ENCODE peak calls at places on chromosomes 3 and 15, in eight cellular contexts. X is CD8-positive, alpha-beta memory T cell; C is cardiac muscle cell; Y is NCI-H345; N is H9; I is stimulated activated CD8-positive, alpha-beta memory T cell treated with anti-CD3 and anti-CD28 coated beads, Interleukin-7, amount 100 ng/mL, for 1 hour; D is activated T-helper 1 cell treated with anti-CD3 and anti-CD28 coated beads, Interleukin-2, amount 50 U/mL, for 16 hours; S is left ventricle myocardium inferior. J is an unnamed sample.

GRCh38 chr15:72047020-72047419 is 70.9 kb downstream of the MYO9A start:
- DNase-seq in X (no peak), C (peak), Y (no peak), N (no peak), I (no peak), D (no peak), S (no peak), J (no peak)

GRCh38 chr3:160450846-160451245 is 1.3 kb upstream of the TRIM59 start:
- DNase-seq in X (no peak), C (peak), Y (no peak), N (no peak), I (no peak), D (no peak), S (no peak), J (no peak)

GRCh38 chr3:158109804-158110657 is at the start of gene RSRC1:
- DNase-seq in X (peak), C (peak), Y (peak), N (peak), I (peak), D (peak), S (peak), J (peak)

GRCh38 chr3:18223591-18224338 is 201.4 kb downstream of the SATB1 start:
- DNase-seq in X (no peak), C (no peak), Y (no peak), N (no peak), I (no peak), D (no peak), S (no peak), J (no peak)

GRCh38 chr3:171491412-171491811 is 31.2 kb upstream of the TNIK start:
- DNase-seq in X (peak), C (no peak), Y (no peak), N (no peak), I (no peak), D (no peak), S (no peak), J (no peak)

GRCh38 chr3:66253790-66254620 is 33.2 kb downstream of the SLC25A26 start:
- DNase-seq in X (peak), C (peak), Y (no peak), N (no peak), I (no peak), D (no peak), S (no peak), J (no peak)

GRCh38 chr3:73547427-73548036 is 77.2 kb downstream of the PDZRN3 start:
- DNase-seq in X (no peak), C (peak), Y (no peak), N (no peak), I (no peak), D (no peak), S (no peak), J (no peak)

GRCh38 chr3:129597792-129598381 is 8.6 kb downstream of the PLXND1 start:
- DNase-seq in X (no peak), C (peak), Y (no peak), N (peak), I (no peak), D (no peak), S (no peak), J (no peak)

GRCh38 chr15:73017987-73018386 is 34.3 kb upstream of the NEO1 start:
- DNase-seq in X (no peak), C (peak), Y (no peak), N (no peak), I (no peak), D (no peak), S (no peak), J (no peak)

GRCh38 chr3:192866804-192867203 is 50.9 kb downstream of the MB21D2 start:
- DNase-seq in X (no peak), C (no peak), Y (no peak), N (no peak), I (no peak), D (no peak), S (no peak), J (no peak)

GRCh38 chr15:74843445-74843828 is 481 bp upstream of the ULK3 start:
- DNase-seq in X (no peak), C (no peak), Y (no peak), N (no peak), I (no peak), D (no peak), S (no peak), J (no peak)

GRCh38 chr3:35640186-35640584 is 860 bp downstream of the ARPP21 start:
- DNase-seq in X (no peak), C (no peak), Y (no peak), N (no peak), I (no peak), D (no peak), S (no peak), J (no peak)

GRCh38 chr3:28940530-28940929 is 340.3 kb upstream of the RBMS3 start:
- DNase-seq in X (no peak), C (peak), Y (no peak), N (no peak), I (no peak), D (no peak), S (no peak), J (peak)

GRCh38 chr3:119235151-119235550 is 5.5 kb downstream of the B4GALT4 start:
- DNase-seq in X (no peak), C (peak), Y (no peak), N (no peak), I (no peak), D (no peak), S (no peak), J (no peak)

GRCh38 chr3:124780767-124781485 is 50.7 kb downstream of the UMPS start:
- DNase-seq in X (no peak), C (peak), Y (no peak), N (no peak), I (no peak), D (no peak), S (peak), J (no peak)

GRCh38 chr15:88426304-88426703 is 40.9 kb downstream of the MRPL46 start:
- DNase-seq in X (no peak), C (no peak), Y (no peak), N (no peak), I (no peak), D (no peak), S (no peak), J (no peak)

GRCh38 chr3:183790700-183791099 is 34.7 kb downstream of the MAP6D1 start:
- DNase-seq in X (no peak), C (no peak), Y (no peak), N (no peak), I (no peak), D (no peak), S (no peak), J (no peak)

GRCh38 chr15:76664895-76665294 is 240.2 kb downstream of the SCAPER start:
- DNase-seq in X (no peak), C (no peak), Y (peak), N (no peak), I (no peak), D (no peak), S (no peak), J (no peak)

GRCh38 chr3:170565495-170565894 is 20.4 kb downstream of the SLC7A14 start:
- DNase-seq in X (no peak), C (no peak), Y (no peak), N (no peak), I (no peak), D (no peak), S (no peak), J (no peak)

GRCh38 chr3:186519021-186519658 is 25.0 kb downstream of the CRYGS start:
- DNase-seq in X (peak), C (no peak), Y (no peak), N (no peak), I (peak), D (peak), S (no peak), J (no peak)

GRCh38 chr3:106560451-106560966 is 691.7 kb upstream of the CBLB start:
- DNase-seq in X (no peak), C (peak), Y (no peak), N (no peak), I (no peak), D (no peak), S (no peak), J (no peak)

GRCh38 chr3:193605876-193606275 is 12.9 kb downstream of the OPA1 start:
- DNase-seq in X (peak), C (peak), Y (peak), N (peak), I (peak), D (peak), S (no peak), J (peak)

GRCh38 chr15:35751421-35752133 is 205.6 kb upstream of the DPH6 start:
- DNase-seq in X (peak), C (peak), Y (peak), N (peak), I (no peak), D (no peak), S (peak), J (peak)